ENCODE peak calls at places on chromosomes 6 and 20, in eight cellular contexts. D is adipocyte, N is brain microvascular endothelial cell, S is tibial artery, Z is H7, A is ascending aorta, U is pancreas, P is IMR-90. T is an unnamed sample. For H3K36me3, the result is how much of the 10 kb centered on the place peaks cover.

GRCh38 chr20:41436679-41437078 is 70.1 kb upstream of the EMILIN3 start:
- DNase-seq in S (no peak), N (peak), D (peak), Z (no peak), P (peak), U (no peak), A (no peak), T (no peak)

GRCh38 chr6:30862156-30862875 is 22.0 kb upstream of the DDR1 start:
- DNase-seq in A (peak), S (no peak), Z (no peak), P (no peak), D (no peak), U (no peak), N (no peak), T (no peak)

GRCh38 chr6:136052046-136052445 is 198.1 kb downstream of the MTFR2 start:
- DNase-seq in D (no peak), N (no peak), S (no peak), P (no peak), U (no peak), Z (no peak), A (no peak), T (no peak)

GRCh38 chr20:57361517-57361916 is 10.5 kb downstream of the RAE1 start:
- DNase-seq in P (peak), U (no peak), A (no peak), S (no peak), Z (no peak), D (peak), N (peak), T (no peak)

GRCh38 chr20:59149678-59150504 is 13.7 kb upstream of the ZNF831 start:
- DNase-seq in N (no peak), S (no peak), A (no peak), D (no peak), U (no peak), P (no peak), Z (no peak), T (no peak)

GRCh38 chr6:128569737-128570438 is 49.5 kb upstream of the PTPRK start:
- DNase-seq in S (no peak), Z (peak), A (no peak), P (peak), N (peak), D (peak), U (no peak), T (no peak)

GRCh38 chr6:17966451-17966850 is 21.0 kb downstream of the KIF13A start:
- DNase-seq in U (no peak), D (peak), Z (no peak), N (no peak), A (no peak), P (no peak), S (no peak), T (no peak)

GRCh38 chr6:84554706-84555105 is 209.7 kb downstream of the TBX18 start:
- DNase-seq in U (no peak), P (no peak), D (no peak), A (no peak), S (no peak), N (peak), Z (no peak), T (no peak)

GRCh38 chr20:59583428-59584277 is 20.7 kb upstream of the PHACTR3 start:
- DNase-seq in A (no peak), D (no peak), S (no peak), N (no peak), U (no peak), P (no peak), Z (no peak), T (no peak)

GRCh38 chr6:46507426-46507825 is 16.2 kb upstream of the RCAN2 start:
- DNase-seq in S (no peak), P (no peak), N (no peak), Z (no peak), U (no peak), A (no peak), D (no peak), T (no peak)

GRCh38 chr6:106122306-106122940 is 36.3 kb downstream of the PRDM1 start:
- DNase-seq in S (no peak), P (no peak), N (no peak), Z (no peak), U (no peak), D (no peak), A (no peak), T (no peak)

GRCh38 chr6:37134622-37135191 is 35.2 kb upstream of the PIM1 start:
- DNase-seq in N (peak), Z (no peak), P (peak), S (peak), D (peak), A (peak), U (no peak), T (peak)

GRCh38 chr20:11867286-11867921 is 50.3 kb upstream of the BTBD3 start:
- DNase-seq in P (peak), Z (no peak), U (no peak), D (no peak), S (no peak), A (no peak), N (no peak), T (no peak)

GRCh38 chr6:41185991-41186675 is 14.8 kb downstream of the TREML2 start:
- DNase-seq in D (no peak), P (no peak), A (no peak), S (no peak), U (no peak), N (no peak), Z (no peak), T (no peak)

GRCh38 chr20:62636446-62636845 is 5.9 kb upstream of the SLCO4A1 start:
- DNase-seq in D (no peak), Z (peak), P (no peak), N (no peak), A (no peak), S (no peak), U (no peak), T (no peak)

GRCh38 chr20:31860431-31861345 is 9.6 kb downstream of the DUSP15 start:
- DNase-seq in Z (peak), D (no peak), N (no peak), S (no peak), P (no peak), U (no peak), A (peak), T (no peak)

GRCh38 chr6:32439708-32440214 is at the start of gene HLA-DRA:
- DNase-seq in Z (peak), A (no peak), P (peak), S (no peak), N (peak), D (peak), U (no peak), T (no peak)

GRCh38 chr6:101083533-101084172 is 202.5 kb upstream of the ASCC3 start:
- DNase-seq in D (peak), P (peak), A (no peak), Z (no peak), U (no peak), S (no peak), N (peak), T (no peak)

DNA sequence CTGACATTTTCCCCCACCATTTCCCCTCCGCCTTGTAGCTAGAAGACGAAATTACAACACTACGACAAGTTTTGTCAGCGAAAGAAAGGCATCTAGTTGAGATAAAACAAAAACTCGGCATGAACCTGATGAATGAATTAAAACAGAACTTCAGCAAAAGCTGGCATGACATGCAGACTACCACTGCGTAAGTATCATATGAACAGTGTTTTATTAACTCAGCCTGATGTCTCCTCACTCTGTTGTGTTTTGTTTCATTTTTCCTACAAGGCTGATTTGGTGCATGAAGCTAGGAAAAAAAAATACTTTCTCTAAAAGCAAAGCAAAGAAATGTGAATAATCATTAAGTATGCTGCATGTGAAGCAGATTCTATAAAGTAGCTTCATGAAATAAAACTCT is 72.7 kb downstream of the HDDC2 start:
- DNase-seq in Z (no peak), A (no peak), U (no peak), P (peak), S (no peak), N (no peak), D (no peak), T (no peak)
- H3K4me3 ChIP-seq in Z (no peak), A (peak), U (no peak), P (peak), S (peak), N (no peak), D (peak), T (peak)

DNA sequence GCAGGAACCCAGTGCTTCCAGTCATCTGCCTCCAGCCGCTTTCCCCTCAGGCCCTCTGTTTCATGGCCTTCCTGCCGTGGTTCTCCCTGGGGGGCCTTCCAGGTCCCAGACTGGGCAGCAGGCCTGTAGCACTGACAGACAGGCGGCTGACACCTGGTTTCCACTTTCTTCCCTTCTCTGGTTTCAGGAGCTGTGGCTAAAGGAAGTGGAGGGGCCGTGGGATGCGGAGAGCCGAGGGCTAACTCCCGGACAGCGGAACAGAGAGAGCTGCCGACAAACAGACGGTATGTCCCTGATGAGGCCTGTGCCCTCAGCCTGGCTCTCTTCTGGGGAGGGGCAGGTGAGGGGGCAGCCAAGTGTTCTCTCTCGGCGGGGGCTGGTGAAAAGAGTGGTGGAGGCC is 12.5 kb downstream of the LRRC73 start:
- DNase-seq in D (no peak), N (no peak), U (no peak), Z (no peak), P (no peak), S (no peak), A (no peak), T (no peak)
- H3K36me3 ChIP-seq in D (half or more), N (under half), U (under half), Z (under half), P (under half), S (half or more), A (under half), T (under half)

DNA sequence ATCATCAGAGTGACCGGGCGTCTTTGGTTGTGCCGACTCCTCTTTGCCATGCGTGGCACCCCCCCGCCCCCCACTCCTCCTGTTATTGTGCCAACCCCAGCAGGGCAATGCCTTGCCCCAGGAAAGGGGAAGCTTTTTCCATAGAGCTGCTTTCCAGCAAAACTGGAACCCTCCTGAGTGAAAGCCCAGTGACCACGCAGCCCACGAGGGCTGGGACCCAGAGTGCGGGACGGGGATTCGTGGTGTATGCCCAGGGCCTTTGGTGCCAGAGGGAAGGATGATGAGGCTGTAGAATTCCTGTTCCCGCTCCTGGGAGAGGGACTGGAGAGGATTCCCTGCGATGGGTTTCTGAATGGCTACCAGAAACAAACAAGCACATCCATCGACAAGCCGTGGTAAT is 116.8 kb upstream of the BACH2 start:
- DNase-seq in A (no peak), D (no peak), S (no peak), P (no peak), N (no peak), Z (no peak), U (no peak), T (no peak)
- H3K4me3 ChIP-seq in A (peak), D (peak), S (peak), P (peak), N (peak), Z (peak), U (no peak), T (peak)

GRCh38 chr6:3723966-3724365 is 27.5 kb downstream of the PXDC1 start:
- DNase-seq in S (peak), Z (no peak), N (peak), P (no peak), D (no peak), U (no peak), A (no peak), T (no peak)
- H3K36me3 ChIP-seq in S (half or more), Z (under half), N (half or more), P (half or more), D (half or more), U (under half), A (half or more), T (half or more)

GRCh38 chr6:157427969-157428368 is 47.0 kb downstream of the ZDHHC14 start:
- DNase-seq in S (no peak), U (no peak), A (no peak), Z (no peak), N (no peak), P (no peak), D (no peak), T (no peak)
- H3K4me3 ChIP-seq in S (no peak), U (no peak), A (no peak), Z (no peak), N (no peak), P (no peak), D (no peak), T (no peak)

GRCh38 chr20:25563362-25563761 is 22.0 kb downstream of the NINL start:
- DNase-seq in D (no peak), U (no peak), P (no peak), A (no peak), N (no peak), S (no peak), Z (no peak), T (no peak)
- H3K36me3 ChIP-seq in D (under half), U (under half), P (under half), A (under half), N (under half), S (under half), Z (under half), T (under half)

DNA sequence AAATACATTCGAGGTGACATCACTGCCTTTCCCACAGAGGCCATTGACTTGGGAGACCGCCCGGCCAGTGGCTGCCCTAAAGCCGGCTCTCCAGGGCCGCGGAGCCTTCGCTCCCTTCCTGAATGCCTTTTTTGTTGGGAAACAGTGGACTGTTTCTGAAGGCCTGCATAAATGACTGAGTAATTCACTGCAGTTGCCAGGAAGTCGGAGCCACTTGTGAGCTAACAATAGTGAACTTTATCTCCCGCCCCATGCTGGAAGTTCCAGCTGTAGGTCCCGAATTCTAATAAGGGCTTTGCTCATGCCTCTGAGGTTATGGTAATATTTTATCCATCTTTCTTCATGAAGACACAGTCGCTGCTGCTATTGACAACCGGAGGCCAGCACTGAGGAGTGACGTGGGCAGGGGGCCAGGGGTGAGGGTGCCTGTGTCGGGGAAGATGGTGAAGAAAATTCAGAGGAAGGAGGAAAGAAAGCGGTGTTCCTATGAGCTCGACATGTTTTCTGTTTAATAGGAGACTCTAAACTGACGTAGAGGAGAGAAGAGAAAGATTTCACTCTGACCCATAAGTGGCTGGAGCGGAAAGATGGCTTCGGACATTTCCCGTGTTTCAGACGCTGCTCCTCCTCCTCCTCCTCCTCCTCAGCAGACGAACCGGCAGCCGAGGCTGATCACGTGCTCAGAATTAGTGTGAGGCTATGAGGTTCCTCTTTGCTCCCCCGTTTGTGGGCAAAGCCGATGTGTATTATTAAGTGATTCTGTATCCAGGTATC is 671.2 kb downstream of the QKI start:
- DNase-seq in S (peak), A (peak), Z (peak), D (no peak), N (peak), U (no peak), P (no peak), T (peak)
- H3K4me3 ChIP-seq in S (peak), A (peak), Z (no peak), D (peak), N (no peak), U (no peak), P (no peak), T (peak)